ENCODE peak calls at places on chromosomes 16 and 17, in five cellular contexts. A is body of pancreas, G is A549, B is ascending aorta, H is left ventricle myocardium inferior. R is an unnamed sample. For H3K4me1, the result is how much of the 10 kb centered on the place peaks cover.

GRCh38 chr17:2421315-2422147 is 20.7 kb upstream of the MNT start:
- DNase-seq in A (peak), G (peak), B (no peak), H (no peak), R (peak)

GRCh38 chr17:10036511-10037061 is 131.5 kb upstream of the RCVRN start:
- DNase-seq in A (peak), G (no peak), B (no peak), H (peak), R (peak)

GRCh38 chr16:29745853-29746345 is at the start of gene C16orf54:
- DNase-seq in A (peak), G (no peak), B (peak), H (peak), R (peak)

GRCh38 chr17:2041561-2042354 is at the start of gene OVCA2:
- DNase-seq in A (peak), G (peak), B (peak), H (peak), R (peak)

GRCh38 chr16:66524601-66525164 is 25.2 kb downstream of the TK2 start:
- DNase-seq in A (no peak), G (no peak), B (no peak), H (peak), R (no peak)

GRCh38 chr17:74454197-74455024 is 12.0 kb upstream of the CD300A start:
- DNase-seq in A (peak), G (no peak), B (no peak), H (peak), R (peak)

GRCh38 chr17:48567209-48567608 is 10.9 kb downstream of the HOXB4 start:
- DNase-seq in A (no peak), G (no peak), B (no peak), H (no peak), R (no peak)

GRCh38 chr16:9039208-9039607 is 52.2 kb upstream of the HAPSTR1 start:
- DNase-seq in A (no peak), G (peak), B (no peak), H (no peak), R (no peak)

GRCh38 chr17:41196068-41196467 is 6.4 kb downstream of the KRTAP9-1 start:
- DNase-seq in A (no peak), G (no peak), B (no peak), H (no peak), R (no peak)

GRCh38 chr17:15920758-15921239 is 24.1 kb upstream of the ADORA2B start:
- DNase-seq in A (no peak), G (peak), B (no peak), H (no peak), R (no peak)

GRCh38 chr16:67663151-67663876 is 2.6 kb downstream of the PARD6A start:
- DNase-seq in A (peak), G (peak), B (no peak), H (no peak), R (no peak)

GRCh38 chr17:42016411-42016831 is 818 bp downstream of the DNAJC7 start:
- DNase-seq in A (no peak), G (no peak), B (no peak), H (no peak), R (no peak)

GRCh38 chr16:56688762-56689161 is 6.5 kb downstream of the MT1X start:
- DNase-seq in A (no peak), G (no peak), B (no peak), H (no peak), R (no peak)

GRCh38 chr16:87461466-87461975 is 31.3 kb downstream of the ZCCHC14 start:
- DNase-seq in A (peak), G (peak), B (peak), H (peak), R (peak)

GRCh38 chr16:78503501-78504110 is 404.2 kb downstream of the WWOX start:
- DNase-seq in A (peak), G (peak), B (no peak), H (no peak), R (peak)

GRCh38 chr16:29028457-29029167 is 43.8 kb downstream of the LAT start:
- DNase-seq in A (no peak), G (no peak), B (no peak), H (no peak), R (no peak)

GRCh38 chr17:73644145-73645049 is at the start of gene SDK2:
- DNase-seq in A (no peak), G (peak), B (no peak), H (no peak), R (no peak)

GRCh38 chr16:53789159-53789558 is 85.2 kb downstream of the FTO start:
- DNase-seq in A (no peak), G (no peak), B (no peak), H (no peak), R (no peak)

GRCh38 chr17:80694992-80695912 is 150.6 kb downstream of the RPTOR start:
- DNase-seq in A (peak), G (no peak), B (no peak), H (no peak), R (no peak)

GRCh38 chr17:47987240-47987835 is 16.4 kb downstream of the CDK5RAP3 start:
- DNase-seq in A (peak), G (no peak), B (no peak), H (no peak), R (no peak)

GRCh38 chr16:85657267-85657650 is 31.5 kb downstream of the GINS2 start:
- DNase-seq in A (no peak), G (no peak), B (no peak), H (no peak), R (no peak)

GRCh38 chr16:19179890-19180490 is 11.9 kb downstream of the SYT17 start:
- DNase-seq in A (peak), G (peak), B (no peak), H (peak), R (peak)

GRCh38 chr16:55369151-55369550 is 45.1 kb downstream of the IRX6 start:
- DNase-seq in A (no peak), G (no peak), B (no peak), H (no peak), R (no peak)

GRCh38 chr17:82772026-82772425 is 20.2 kb downstream of the TBCD start:
- DNase-seq in A (no peak), G (peak), B (no peak), H (no peak), R (no peak)

GRCh38 chr16:68936729-68937631 is 93.6 kb downstream of the TANGO6 start:
- DNase-seq in A (no peak), G (no peak), B (no peak), H (no peak), R (no peak)

GRCh38 chr17:64507418-64507766 is 615 bp downstream of the CEP95 start:
- DNase-seq in A (peak), G (peak), B (no peak), H (no peak), R (no peak)

GRCh38 chr17:13776027-13776551 is 174.4 kb upstream of the HS3ST3A1 start:
- DNase-seq in A (no peak), G (no peak), B (no peak), H (peak), R (no peak)

GRCh38 chr16:30094541-30095165 is 1.4 kb downstream of the YPEL3 start:
- DNase-seq in A (no peak), G (no peak), B (no peak), H (no peak), R (no peak)

GRCh38 chr16:81873843-81874752 is 95.0 kb downstream of the PLCG2 start:
- DNase-seq in A (peak), G (peak), B (no peak), H (peak), R (no peak)

GRCh38 chr16:50685456-50686058 is 4.4 kb upstream of the SNX20 start:
- DNase-seq in A (no peak), G (no peak), B (no peak), H (no peak), R (no peak)

GRCh38 chr16:11561440-11561797 is 25.3 kb downstream of the LITAF start:
- DNase-seq in A (no peak), G (no peak), B (no peak), H (no peak), R (no peak)

GRCh38 chr16:4597174-4597573 is 17.5 kb downstream of the UBALD1 start:
- DNase-seq in A (peak), G (no peak), B (no peak), H (no peak), R (no peak)

GRCh38 chr17:44921122-44921882 is 6.0 kb upstream of the GFAP start:
- DNase-seq in A (peak), G (no peak), B (no peak), H (peak), R (no peak)

GRCh38 chr17:80677214-80677756 is 132.6 kb downstream of the RPTOR start:
- DNase-seq in A (no peak), G (no peak), B (no peak), H (no peak), R (no peak)

GRCh38 chr17:18966831-18967624 is 15.1 kb downstream of the SLC5A10 start:
- DNase-seq in A (no peak), G (no peak), B (no peak), H (peak), R (no peak)

GRCh38 chr17:16991349-16992009 is 19.6 kb upstream of the TNFRSF13B start:
- DNase-seq in A (peak), G (peak), B (no peak), H (peak), R (peak)

DNA sequence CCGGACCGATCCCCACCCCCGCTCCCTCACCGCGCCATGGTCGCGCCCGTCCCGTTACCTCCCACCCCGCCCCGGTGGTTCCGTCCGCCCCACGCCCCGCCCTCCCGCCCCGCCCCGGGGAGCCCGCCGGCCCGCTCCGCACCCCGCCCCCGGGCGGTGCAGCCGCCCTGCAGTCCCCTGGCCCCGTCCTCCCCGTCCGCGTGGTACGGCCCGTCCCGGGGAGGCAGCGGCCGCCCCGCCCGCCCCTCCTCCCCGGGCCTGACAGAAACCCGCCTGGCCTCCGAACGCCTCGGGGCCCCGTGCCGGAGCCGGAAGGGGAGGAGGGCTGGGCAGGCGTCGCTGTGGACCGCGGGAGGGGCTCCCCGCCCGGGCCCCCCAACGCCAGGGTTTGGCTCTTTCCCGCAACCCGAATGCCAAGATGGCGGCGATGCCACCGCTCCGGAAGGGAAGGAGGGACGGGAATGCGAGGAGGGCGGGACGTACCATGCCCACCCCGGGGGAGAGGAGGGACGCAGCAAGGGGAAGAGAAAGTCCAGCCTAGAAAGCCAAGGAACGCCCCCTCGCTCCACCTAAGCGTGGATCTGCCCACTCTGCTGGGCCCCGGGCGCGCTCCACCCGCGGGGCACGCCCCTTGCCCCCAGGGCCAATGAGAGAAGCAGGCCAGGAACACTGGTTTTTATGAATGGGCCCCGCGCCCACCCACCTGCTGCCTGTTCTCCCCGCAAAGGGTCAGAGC is at the start of gene PIP4K2B:
- DNase-seq in A (peak), G (peak), B (peak), H (peak), R (peak)
- H3K4me1 ChIP-seq in A (under half), G (under half), B (under half), H (under half), R (under half)

GRCh38 chr17:8679136-8679535 is 48.6 kb upstream of the MYH10 start:
- DNase-seq in A (no peak), G (no peak), B (no peak), H (no peak), R (no peak)
- H3K27ac ChIP-seq in A (no peak), G (no peak), B (peak), H (no peak), R (no peak)

GRCh38 chr17:4329838-4330237 is 36.6 kb downstream of the UBE2G1 start:
- DNase-seq in A (no peak), G (peak), B (no peak), H (no peak), R (no peak)

GRCh38 chr17:4334332-4334731 is 32.1 kb downstream of the UBE2G1 start:
- DNase-seq in A (no peak), G (no peak), B (no peak), H (no peak), R (no peak)

GRCh38 chr17:4333041-4333440 is 33.4 kb downstream of the UBE2G1 start:
- DNase-seq in A (no peak), G (no peak), B (no peak), H (no peak), R (no peak)

GRCh38 chr17:4332296-4332970 is 34.0 kb downstream of the UBE2G1 start:
- DNase-seq in A (no peak), G (no peak), B (no peak), H (no peak), R (no peak)

DNA sequence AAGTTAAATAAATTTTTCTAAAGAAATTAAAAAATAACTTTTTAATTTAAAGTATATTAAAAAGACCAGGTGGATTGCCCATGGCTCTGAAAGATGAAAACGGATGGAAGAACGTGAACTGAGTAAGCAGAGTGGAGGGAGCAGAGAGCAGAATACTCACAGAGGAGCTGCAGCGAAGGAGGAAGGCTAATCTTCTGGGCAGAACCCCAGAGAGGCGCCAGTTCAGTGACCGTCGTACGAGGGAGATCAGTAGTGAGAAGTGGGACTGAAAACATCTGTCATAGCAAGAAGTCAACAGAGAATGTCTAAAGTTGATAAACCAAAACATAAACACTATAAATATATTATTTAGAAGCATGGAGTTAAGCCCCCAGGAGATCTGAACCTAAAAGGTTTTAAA is 34.9 kb downstream of the UBE2G1 start:
- DNase-seq in A (no peak), G (no peak), B (no peak), H (no peak), R (no peak)
- H3K4me1 ChIP-seq in A (under half), G (half or more), B (under half), H (half or more), R (under half)

GRCh38 chr17:40065041-40065770 is 2.4 kb downstream of the THRA start:
- DNase-seq in A (peak), G (peak), B (no peak), H (peak), R (no peak)
- H3K27ac ChIP-seq in A (peak), G (peak), B (peak), H (peak), R (peak)

DNA sequence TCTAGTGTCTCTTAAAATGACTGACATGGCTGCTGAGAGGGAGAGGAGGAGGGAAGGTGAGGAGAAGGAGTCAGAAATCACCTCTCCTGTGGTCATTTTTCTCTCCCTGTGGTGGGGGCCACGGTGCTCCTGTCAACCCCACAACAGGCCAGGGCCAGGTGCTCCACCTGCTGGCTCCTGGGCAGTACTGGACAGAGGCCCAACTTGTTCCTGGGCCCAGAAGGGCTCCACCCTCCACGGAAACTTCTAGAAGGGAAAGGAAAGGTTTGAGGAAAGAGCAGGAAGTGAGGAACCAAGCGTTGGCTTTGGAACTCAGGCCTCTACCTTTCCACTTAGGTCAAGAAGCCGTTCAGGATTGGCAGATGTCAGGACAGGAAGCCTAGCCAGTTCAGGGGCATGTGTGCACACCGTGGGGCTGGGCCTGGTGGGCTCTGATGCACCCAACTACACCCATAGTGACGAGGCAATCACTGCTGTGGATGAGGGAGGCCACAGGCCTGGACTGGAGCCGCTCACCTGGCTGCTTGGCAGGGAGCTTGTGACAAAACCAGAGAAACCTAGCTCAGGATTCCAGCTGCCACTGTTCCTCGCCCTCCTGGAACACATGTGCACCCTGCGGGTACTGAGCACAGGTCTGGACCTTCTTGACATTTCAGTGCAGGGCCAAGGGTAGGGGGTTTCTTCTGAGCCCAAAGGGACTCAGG is 36.1 kb downstream of the WNT3 start:
- DNase-seq in A (peak), G (peak), B (no peak), H (no peak), R (no peak)
- H3K4me1 ChIP-seq in A (under half), G (under half), B (under half), H (under half), R (under half)

DNA sequence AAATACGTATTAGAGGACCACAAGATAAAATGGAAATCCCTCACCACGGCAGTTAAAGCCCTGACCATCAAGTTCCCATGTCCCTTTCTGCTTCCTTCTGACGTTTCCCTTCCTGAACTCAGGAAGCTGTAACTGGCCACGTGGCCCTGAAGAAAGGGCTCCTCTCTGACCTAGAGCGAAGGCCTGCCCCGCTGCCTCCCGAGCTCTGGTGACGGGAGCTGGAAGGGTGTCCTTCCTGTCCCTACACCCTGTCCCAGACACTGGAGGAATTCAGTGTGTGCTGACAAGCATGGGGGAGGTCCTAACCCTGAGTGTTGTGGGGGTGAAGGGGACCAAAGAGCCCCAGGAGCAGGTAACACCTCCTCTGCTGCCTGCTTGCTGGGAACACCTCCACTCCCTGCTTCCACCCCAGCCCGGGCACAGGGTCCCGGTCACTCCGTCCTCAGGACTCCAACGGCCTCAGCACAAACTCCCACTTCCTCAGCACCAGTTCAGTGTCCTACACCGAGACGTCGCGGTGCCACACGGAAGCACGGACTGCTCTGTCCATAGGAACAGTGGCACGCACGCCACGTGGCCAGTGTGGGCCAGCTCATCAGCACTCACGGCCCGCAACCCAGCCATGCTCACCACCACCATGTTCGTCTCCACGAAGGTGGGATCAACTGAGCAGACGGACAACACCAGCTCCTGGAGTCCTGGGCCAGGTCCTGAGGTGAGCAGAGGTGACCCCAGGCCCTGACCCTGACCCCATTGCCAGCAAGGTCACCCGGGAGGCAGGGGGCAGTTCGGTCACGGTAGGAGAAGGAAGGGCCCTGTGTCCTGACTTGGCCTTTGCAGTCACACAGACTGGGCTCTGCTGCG is 16.9 kb downstream of the TMEM235 start:
- DNase-seq in A (no peak), G (no peak), B (no peak), H (no peak), R (no peak)
- H3K27ac ChIP-seq in A (no peak), G (no peak), B (no peak), H (peak), R (peak)

GRCh38 chr17:3448059-3448630 is 14.5 kb upstream of the OR1E2 start:
- DNase-seq in A (no peak), G (peak), B (no peak), H (no peak), R (no peak)
- H3K4me1 ChIP-seq in A (under half), G (under half), B (under half), H (under half), R (under half)

GRCh38 chr16:27549857-27550581 is at the start of the genes GTF3C1 and KATNIP:
- DNase-seq in A (peak), G (peak), B (peak), H (peak), R (peak)
- H3K27ac ChIP-seq in A (peak), G (peak), B (peak), H (peak), R (peak)

R was measured in right atrium auricular region.